ENCODE peak calls at places on chromosomes 12 and 14, in five cellular contexts. One of them, this sample, is unnamed. For H3K4me1, the result is how much of the 10 kb centered on the place peaks cover.

GRCh38 chr12:22537000-22537544 is 7.3 kb downstream of the C2CD5 start:
- DNase-seq in GM23248: no peak
- DNase-seq in left ventricle myocardium inferior: no peak
- DNase-seq in aorta: no peak
- DNase-seq in PC-3: no peak
- DNase-seq in this sample: no peak

GRCh38 chr12:19892186-19892585 is 452.9 kb downstream of the AEBP2 start:
- DNase-seq in left ventricle myocardium inferior: no peak
- DNase-seq in aorta: no peak
- DNase-seq in GM23248: peak
- DNase-seq in PC-3: no peak
- DNase-seq in this sample: no peak

GRCh38 chr14:53228966-53229365 is 75.8 kb upstream of the DDHD1 start:
- DNase-seq in left ventricle myocardium inferior: no peak
- DNase-seq in PC-3: no peak
- DNase-seq in aorta: no peak
- DNase-seq in GM23248: no peak
- DNase-seq in this sample: no peak

GRCh38 chr14:64745511-64746041 is 41.4 kb downstream of the PLEKHG3 start:
- DNase-seq in GM23248: no peak
- DNase-seq in left ventricle myocardium inferior: no peak
- DNase-seq in aorta: peak
- DNase-seq in PC-3: no peak
- DNase-seq in this sample: no peak

GRCh38 chr12:53065975-53066593 is 13.1 kb downstream of the SPRYD3 start:
- DNase-seq in PC-3: peak
- DNase-seq in aorta: peak
- DNase-seq in GM23248: peak
- DNase-seq in left ventricle myocardium inferior: peak
- DNase-seq in this sample: peak

GRCh38 chr14:81450100-81450531 is 50.0 kb upstream of the STON2 start:
- DNase-seq in GM23248: peak
- DNase-seq in PC-3: no peak
- DNase-seq in aorta: peak
- DNase-seq in left ventricle myocardium inferior: peak
- DNase-seq in this sample: peak

GRCh38 chr14:35416108-35416750 is 11.7 kb upstream of the NFKBIA start:
- DNase-seq in GM23248: no peak
- DNase-seq in left ventricle myocardium inferior: no peak
- DNase-seq in aorta: no peak
- DNase-seq in PC-3: peak
- DNase-seq in this sample: no peak

GRCh38 chr12:32522322-32523221 is 123.2 kb downstream of the FGD4 start:
- DNase-seq in PC-3: no peak
- DNase-seq in aorta: no peak
- DNase-seq in left ventricle myocardium inferior: no peak
- DNase-seq in GM23248: no peak
- DNase-seq in this sample: no peak

GRCh38 chr12:109951751-109952150 is 44.4 kb downstream of the GIT2 start:
- DNase-seq in left ventricle myocardium inferior: peak
- DNase-seq in aorta: no peak
- DNase-seq in PC-3: peak
- DNase-seq in GM23248: peak
- DNase-seq in this sample: peak

GRCh38 chr12:59070534-59070933 is 150.2 kb upstream of the LRIG3 start:
- DNase-seq in PC-3: peak
- DNase-seq in GM23248: no peak
- DNase-seq in aorta: no peak
- DNase-seq in left ventricle myocardium inferior: no peak
- DNase-seq in this sample: no peak

GRCh38 chr12:59069481-59069880 is 149.2 kb upstream of the LRIG3 start:
- DNase-seq in PC-3: no peak
- DNase-seq in aorta: no peak
- DNase-seq in GM23248: no peak
- DNase-seq in left ventricle myocardium inferior: no peak
- DNase-seq in this sample: no peak

GRCh38 chr12:59067068-59067467 is 146.8 kb upstream of the LRIG3 start:
- DNase-seq in GM23248: peak
- DNase-seq in PC-3: peak
- DNase-seq in aorta: no peak
- DNase-seq in left ventricle myocardium inferior: no peak
- DNase-seq in this sample: no peak

GRCh38 chr12:59066445-59066844 is 146.1 kb upstream of the LRIG3 start:
- DNase-seq in GM23248: no peak
- DNase-seq in PC-3: no peak
- DNase-seq in aorta: no peak
- DNase-seq in left ventricle myocardium inferior: no peak
- DNase-seq in this sample: no peak
- H3K4me1 ChIP-seq in GM23248: under half
- H3K4me1 ChIP-seq in PC-3: under half
- H3K4me1 ChIP-seq in aorta: under half
- H3K4me1 ChIP-seq in left ventricle myocardium inferior: under half
- H3K4me1 ChIP-seq in this sample: under half

GRCh38 chr14:91311284-91311662 is 66.8 kb upstream of the GPR68 start:
- DNase-seq in GM23248: no peak
- DNase-seq in left ventricle myocardium inferior: no peak
- DNase-seq in aorta: no peak
- DNase-seq in PC-3: no peak
- DNase-seq in this sample: no peak
- H3K4me1 ChIP-seq in GM23248: under half
- H3K4me1 ChIP-seq in left ventricle myocardium inferior: under half
- H3K4me1 ChIP-seq in aorta: under half
- H3K4me1 ChIP-seq in PC-3: under half
- H3K4me1 ChIP-seq in this sample: under half

GRCh38 chr12:539540-540310 is 80.0 kb downstream of the B4GALNT3 start:
- DNase-seq in aorta: no peak
- DNase-seq in GM23248: no peak
- DNase-seq in PC-3: no peak
- DNase-seq in left ventricle myocardium inferior: no peak
- DNase-seq in this sample: no peak
- H3K4me1 ChIP-seq in aorta: under half
- H3K4me1 ChIP-seq in GM23248: under half
- H3K4me1 ChIP-seq in PC-3: under half
- H3K4me1 ChIP-seq in left ventricle myocardium inferior: under half
- H3K4me1 ChIP-seq in this sample: under half

DNA sequence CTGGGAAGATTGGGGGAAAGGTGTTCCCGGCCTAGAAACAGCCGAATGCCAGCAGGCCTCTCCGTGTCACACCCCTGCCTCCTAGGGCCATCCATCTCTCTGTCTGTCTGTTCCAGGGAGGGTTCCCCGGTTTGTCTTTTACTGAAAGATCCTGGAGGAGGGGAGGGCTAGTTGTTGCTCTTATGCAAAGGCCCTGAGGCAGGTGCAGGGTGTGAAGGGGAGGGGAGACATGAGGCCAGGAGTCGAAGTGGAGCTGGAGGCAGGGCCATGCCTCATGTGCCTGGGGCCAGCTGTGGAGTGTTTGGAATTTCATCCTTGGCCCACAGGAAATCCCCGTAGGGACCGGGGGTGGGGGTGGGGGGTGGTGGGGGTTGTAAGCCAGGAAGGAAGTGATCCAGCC is 8.7 kb upstream of the RCOR1 start:
- DNase-seq in aorta: no peak
- DNase-seq in PC-3: no peak
- DNase-seq in GM23248: no peak
- DNase-seq in left ventricle myocardium inferior: no peak
- DNase-seq in this sample: no peak
- H3K4me1 ChIP-seq in aorta: under half
- H3K4me1 ChIP-seq in PC-3: under half
- H3K4me1 ChIP-seq in GM23248: under half
- H3K4me1 ChIP-seq in left ventricle myocardium inferior: under half
- H3K4me1 ChIP-seq in this sample: under half

GRCh38 chr12:121628536-121628935 is 2.2 kb downstream of the ORAI1 start:
- DNase-seq in GM23248: no peak
- DNase-seq in PC-3: no peak
- DNase-seq in aorta: no peak
- DNase-seq in left ventricle myocardium inferior: no peak
- DNase-seq in this sample: no peak
- H3K4me1 ChIP-seq in GM23248: under half
- H3K4me1 ChIP-seq in PC-3: under half
- H3K4me1 ChIP-seq in aorta: under half
- H3K4me1 ChIP-seq in left ventricle myocardium inferior: half or more
- H3K4me1 ChIP-seq in this sample: half or more

This sample was measured in heart right ventricle.